ENCODE peak calls at places on chromosomes 6 and 20, in nine cellular contexts. T is sigmoid colon, L is tibial artery, U is H9, E is gastrocnemius medialis, M is PC-3, Y is WERI-Rb-1, G is upper lobe of right lung, X is colonic mucosa. I is an unnamed sample.

GRCh38 chr20:44302026-44302669 is 8.9 kb downstream of the FITM2 start:
- DNase-seq in Y (no peak), X (peak), L (no peak), E (no peak), G (peak), M (no peak), U (no peak), T (no peak), I (no peak)

GRCh38 chr6:40138273-40138720 is 204.0 kb upstream of the MOCS1 start:
- DNase-seq in L (no peak), M (no peak), Y (no peak), G (no peak), U (no peak), T (no peak), X (peak), E (no peak), I (no peak)

GRCh38 chr6:146901940-146902816 is 302.0 kb upstream of the STXBP5 start:
- DNase-seq in M (peak), L (no peak), X (no peak), U (no peak), Y (no peak), E (no peak), G (no peak), T (no peak), I (no peak)

GRCh38 chr20:11453430-11453829 is 464.3 kb upstream of the BTBD3 start:
- DNase-seq in M (peak), G (no peak), U (no peak), E (no peak), L (no peak), X (no peak), Y (no peak), T (no peak), I (peak)

GRCh38 chr20:25058051-25058796 is at the start of gene ACSS1:
- DNase-seq in M (peak), Y (peak), U (peak), G (peak), X (peak), T (peak), E (no peak), L (peak), I (no peak)

GRCh38 chr20:46088409-46089075 is 1.2 kb downstream of the NCOA5 start:
- DNase-seq in X (no peak), M (peak), G (no peak), L (no peak), E (no peak), Y (no peak), U (no peak), T (no peak), I (no peak)

GRCh38 chr6:8234316-8234715 is 132.0 kb upstream of the EEF1E1 start:
- DNase-seq in M (no peak), U (no peak), T (no peak), L (no peak), Y (no peak), G (no peak), E (no peak), X (no peak), I (no peak)

GRCh38 chr6:49606696-49607390 is 29.8 kb downstream of the RHAG start:
- DNase-seq in Y (peak), G (no peak), U (peak), E (no peak), M (peak), X (peak), L (no peak), T (no peak), I (peak)

GRCh38 chr6:151617539-151617938 is 123.7 kb downstream of the CCDC170 start:
- DNase-seq in G (no peak), E (no peak), L (no peak), M (peak), U (no peak), Y (no peak), T (no peak), X (no peak), I (no peak)

GRCh38 chr6:109512271-109512817 is 29.3 kb upstream of the ZBTB24 start:
- DNase-seq in L (no peak), G (no peak), Y (no peak), T (no peak), U (no peak), M (no peak), E (no peak), X (no peak), I (no peak)

GRCh38 chr20:35710884-35711587 is 11.8 kb downstream of the ROMO1 start:
- DNase-seq in M (no peak), G (no peak), U (no peak), L (no peak), E (no peak), Y (no peak), X (no peak), T (no peak), I (no peak)
- H3K27ac ChIP-seq in M (no peak), G (no peak), U (no peak), L (no peak), E (peak), Y (no peak), X (no peak), T (no peak), I (no peak)

GRCh38 chr6:24564081-24564480 is 69.3 kb downstream of the ALDH5A1 start:
- DNase-seq in L (no peak), E (no peak), X (no peak), U (no peak), T (no peak), Y (no peak), G (no peak), M (no peak), I (no peak)
- TF ChIP-seq CTCF in L (no peak), E (no peak), X (no peak), U (no peak), T (no peak), Y (peak), G (no peak), M (no peak), I (no peak)

GRCh38 chr6:125852587-125852986 is 61.8 kb downstream of the NCOA7 start:
- DNase-seq in Y (no peak), U (no peak), L (no peak), G (no peak), M (no peak), E (no peak), X (no peak), T (no peak), I (no peak)
- H3K27ac ChIP-seq in Y (no peak), U (no peak), L (no peak), G (no peak), M (no peak), E (no peak), X (no peak), T (no peak), I (no peak)

GRCh38 chr20:57030611-57031600 is 235.5 kb downstream of the BMP7 start:
- DNase-seq in G (no peak), L (no peak), U (no peak), X (no peak), T (no peak), Y (no peak), M (peak), E (no peak), I (peak)
- TF ChIP-seq CTCF in G (no peak), L (no peak), U (no peak), X (no peak), T (no peak), Y (no peak), M (no peak), E (no peak), I (no peak)

GRCh38 chr6:13526339-13526717 is 38.9 kb upstream of the GFOD1 start:
- DNase-seq in U (no peak), X (no peak), G (no peak), M (no peak), T (no peak), Y (no peak), L (no peak), E (no peak), I (no peak)
- H3K27ac ChIP-seq in U (no peak), X (peak), G (peak), M (no peak), T (no peak), Y (peak), L (no peak), E (peak), I (no peak)

DNA sequence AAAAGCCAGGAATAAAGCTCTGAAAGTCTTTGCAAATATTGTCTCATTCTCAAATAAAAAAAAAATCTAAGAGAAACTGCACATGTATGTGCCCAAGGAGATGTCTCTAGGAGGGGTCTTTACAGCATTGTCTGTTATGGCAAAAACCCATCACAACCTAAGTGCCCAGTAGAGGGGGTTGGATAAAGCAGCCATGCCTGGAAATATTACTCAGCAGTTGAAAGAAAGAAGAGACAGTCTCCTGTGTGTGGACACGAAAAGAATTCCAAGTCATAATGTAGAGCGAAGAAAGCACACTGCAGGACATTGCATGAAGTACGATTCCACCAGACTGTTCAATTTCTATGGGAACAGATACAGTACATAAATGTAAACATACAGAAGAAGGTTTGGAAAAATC is 7.3 kb upstream of the TGM2 start:
- DNase-seq in Y (no peak), M (peak), T (peak), E (no peak), L (no peak), G (no peak), X (no peak), U (no peak), I (peak)
- TF ChIP-seq CTCF in Y (no peak), M (peak), T (no peak), E (no peak), L (no peak), G (no peak), X (no peak), U (no peak), I (peak)